ENCODE peak calls at places on chromosomes 7 and 10, in eight cellular contexts. C, B, J, U, T, H, E and M are unnamed samples.

GRCh38 chr10:69239816-69240434 is 19.8 kb downstream of the HKDC1 start:
- DNase-seq in B (no peak), H (no peak), T (no peak), U (no peak), C (no peak), E (no peak), J (peak), M (no peak)

GRCh38 chr7:102471791-102472125 is 7.0 kb downstream of the POLR2J start:
- DNase-seq in U (no peak), E (no peak), C (no peak), B (no peak), H (no peak), J (no peak), T (no peak), M (no peak)

GRCh38 chr7:149802966-149803365 is 29.6 kb upstream of the ZNF467 start:
- DNase-seq in B (no peak), C (no peak), U (no peak), H (no peak), J (no peak), E (no peak), T (no peak), M (no peak)

GRCh38 chr10:126749030-126749655 is 78.7 kb upstream of the C10orf90 start:
- DNase-seq in J (peak), H (peak), B (peak), T (peak), C (peak), U (peak), E (peak), M (peak)

GRCh38 chr10:65805993-65806392 is 1119.8 kb upstream of the LRRTM3 start:
- DNase-seq in H (no peak), C (peak), T (no peak), U (no peak), J (no peak), E (no peak), B (no peak), M (no peak)

GRCh38 chr10:88297103-88297502 is 286.0 kb downstream of the RNLS start:
- DNase-seq in J (peak), C (no peak), B (no peak), U (no peak), H (no peak), E (no peak), T (no peak), M (no peak)

GRCh38 chr7:31371621-31372020 is 31.1 kb upstream of the NEUROD6 start:
- DNase-seq in J (no peak), U (no peak), C (no peak), H (no peak), T (no peak), B (no peak), E (no peak), M (no peak)

GRCh38 chr10:7789390-7789789 is 1.4 kb downstream of the ATP5F1C start:
- DNase-seq in E (no peak), H (no peak), C (peak), B (peak), J (peak), U (no peak), T (no peak), M (peak)

GRCh38 chr10:44628921-44629320 is 244.0 kb upstream of the CXCL12 start:
- DNase-seq in J (peak), E (peak), B (no peak), T (no peak), U (no peak), H (no peak), C (peak), M (peak)

GRCh38 chr10:71740069-71740468 is 20.5 kb upstream of the C10orf105 start:
- DNase-seq in B (no peak), U (no peak), T (no peak), J (peak), E (no peak), H (no peak), C (peak), M (peak)

GRCh38 chr10:43123361-43124093 is 14.7 kb upstream of the CSGALNACT2 start:
- DNase-seq in H (no peak), E (no peak), B (no peak), U (no peak), J (no peak), T (no peak), C (no peak), M (no peak)

GRCh38 chr7:144027070-144027469 is 21.7 kb upstream of the OR2A5 start:
- DNase-seq in H (no peak), U (no peak), B (no peak), C (peak), E (peak), J (peak), T (no peak), M (peak)

GRCh38 chr7:7861211-7861633 is 107.4 kb upstream of the GLCCI1 start:
- DNase-seq in B (no peak), H (no peak), T (no peak), E (peak), J (peak), C (peak), U (no peak), M (peak)

GRCh38 chr10:6053816-6054581 is 8.2 kb downstream of the IL2RA start:
- DNase-seq in C (no peak), T (no peak), H (no peak), J (no peak), E (no peak), U (peak), B (peak), M (no peak)

GRCh38 chr7:155218276-155219153 is 79.2 kb upstream of the INSIG1 start:
- DNase-seq in B (no peak), H (no peak), T (no peak), E (no peak), U (no peak), C (no peak), J (no peak), M (no peak)

GRCh38 chr7:1466524-1467271 is 7.4 kb upstream of the MICALL2 start:
- DNase-seq in E (peak), T (no peak), B (peak), J (peak), H (peak), C (no peak), U (peak), M (no peak)

GRCh38 chr7:123624527-123625183 is 23.0 kb downstream of the ASB15 start:
- DNase-seq in H (no peak), E (peak), J (peak), U (no peak), C (peak), B (peak), T (peak), M (peak)

GRCh38 chr10:123303581-123303980 is 149.4 kb downstream of the BUB3 start:
- DNase-seq in T (no peak), J (no peak), E (no peak), H (no peak), U (no peak), B (no peak), C (no peak), M (no peak)

GRCh38 chr7:41576176-41576575 is 126.7 kb downstream of the INHBA start:
- DNase-seq in B (no peak), J (peak), T (no peak), C (peak), E (no peak), U (no peak), H (no peak), M (peak)

GRCh38 chr7:135672560-135673359 is 10.4 kb downstream of the STMP1 start:
- DNase-seq in C (peak), E (peak), H (no peak), T (no peak), U (peak), B (no peak), J (peak), M (peak)

GRCh38 chr10:128411624-128412023 is 285.4 kb upstream of the MKI67 start:
- DNase-seq in E (no peak), U (no peak), J (no peak), C (no peak), B (no peak), T (no peak), H (peak), M (no peak)

GRCh38 chr7:150879345-150879744 is 27.0 kb downstream of the AOC1 start:
- DNase-seq in E (no peak), H (no peak), U (no peak), J (peak), T (no peak), B (no peak), C (peak), M (no peak)

GRCh38 chr10:126235091-126235978 is 152.9 kb downstream of the ADAM12 start:
- DNase-seq in C (no peak), H (peak), U (no peak), B (no peak), E (no peak), T (no peak), J (peak), M (no peak)

GRCh38 chr7:150942591-150943452 is 35.3 kb downstream of the KCNH2 start:
- DNase-seq in B (no peak), E (no peak), T (no peak), J (no peak), C (no peak), H (no peak), U (no peak), M (no peak)

GRCh38 chr10:44743539-44743938 is 167.6 kb upstream of the TMEM72 start:
- DNase-seq in E (no peak), H (no peak), J (no peak), C (no peak), T (no peak), B (no peak), U (no peak), M (no peak)

GRCh38 chr10:116274141-116274861 is 1.3 kb upstream of the GFRA1 start:
- DNase-seq in U (no peak), J (no peak), T (no peak), H (no peak), B (peak), C (no peak), E (peak), M (no peak)

DNA sequence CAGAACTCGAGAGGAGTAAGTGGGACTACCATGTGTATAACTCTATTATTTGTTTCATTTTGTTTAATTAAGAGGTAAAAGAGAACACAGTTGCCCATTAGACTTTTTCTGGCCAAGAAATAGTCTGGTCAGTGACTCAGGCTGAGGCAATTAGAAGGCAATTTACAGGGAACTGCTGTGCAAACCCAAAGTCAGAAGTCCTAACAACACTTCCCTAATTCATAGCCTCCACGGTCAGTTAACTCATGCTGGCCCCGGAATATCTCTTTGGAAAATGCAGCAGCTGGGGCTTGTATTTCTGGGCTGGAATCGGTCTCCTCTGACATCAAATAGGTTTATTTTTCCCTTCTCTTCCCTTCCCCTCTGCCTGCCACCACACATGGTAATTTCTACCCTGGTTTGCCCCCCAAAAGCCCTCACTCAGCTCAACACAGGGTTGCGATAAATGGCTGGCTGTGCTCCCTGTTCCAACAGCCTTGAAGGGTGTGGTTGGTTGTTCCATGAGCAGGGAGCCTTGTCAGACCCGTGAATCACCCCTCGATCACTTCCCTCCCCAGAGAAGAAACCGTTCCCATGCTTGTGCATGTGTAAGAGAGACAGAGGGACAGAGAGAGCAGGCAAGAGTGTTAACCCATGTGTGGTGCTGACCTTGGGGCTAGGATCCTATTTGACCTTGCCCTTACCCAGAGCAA is 5.3 kb downstream of the SH3PXD2A start:
- DNase-seq in C (peak), B (no peak), J (peak), T (no peak), H (peak), U (no peak), E (no peak), M (peak)
- H3K4me3 ChIP-seq in C (no peak), B (peak), J (no peak), T (no peak), H (no peak), U (no peak), E (no peak), M (peak)

GRCh38 chr10:131475043-131475442 is 163.5 kb upstream of the TCERG1L start:
- DNase-seq in H (no peak), T (no peak), B (no peak), U (no peak), E (no peak), C (no peak), J (no peak), M (no peak)

GRCh38 chr10:131475803-131476202 is 164.3 kb upstream of the TCERG1L start:
- DNase-seq in H (no peak), C (no peak), E (no peak), B (no peak), U (no peak), T (no peak), J (no peak), M (no peak)

GRCh38 chr10:131478398-131478989 is 167.0 kb upstream of the TCERG1L start:
- DNase-seq in H (no peak), B (no peak), J (no peak), U (no peak), C (no peak), E (no peak), T (no peak), M (no peak)

GRCh38 chr10:131474426-131474825 is 162.9 kb upstream of the TCERG1L start:
- DNase-seq in E (no peak), H (no peak), J (no peak), U (no peak), T (no peak), B (no peak), C (no peak), M (no peak)

GRCh38 chr10:131477457-131478205 is 166.1 kb upstream of the TCERG1L start:
- DNase-seq in J (no peak), T (no peak), B (no peak), U (no peak), E (peak), H (no peak), C (no peak), M (no peak)
- TF ChIP-seq CTCF in J (no peak), T (no peak), B (no peak), U (no peak), E (no peak), H (no peak), C (no peak), M (no peak)

GRCh38 chr7:27112361-27112760 is 9.9 kb upstream of the HOXA2 start:
- DNase-seq in E (no peak), B (no peak), T (no peak), U (no peak), C (no peak), H (no peak), J (no peak), M (no peak)
- H3K4me3 ChIP-seq in E (peak), B (peak), T (no peak), U (no peak), C (no peak), H (no peak), J (no peak), M (peak)

DNA sequence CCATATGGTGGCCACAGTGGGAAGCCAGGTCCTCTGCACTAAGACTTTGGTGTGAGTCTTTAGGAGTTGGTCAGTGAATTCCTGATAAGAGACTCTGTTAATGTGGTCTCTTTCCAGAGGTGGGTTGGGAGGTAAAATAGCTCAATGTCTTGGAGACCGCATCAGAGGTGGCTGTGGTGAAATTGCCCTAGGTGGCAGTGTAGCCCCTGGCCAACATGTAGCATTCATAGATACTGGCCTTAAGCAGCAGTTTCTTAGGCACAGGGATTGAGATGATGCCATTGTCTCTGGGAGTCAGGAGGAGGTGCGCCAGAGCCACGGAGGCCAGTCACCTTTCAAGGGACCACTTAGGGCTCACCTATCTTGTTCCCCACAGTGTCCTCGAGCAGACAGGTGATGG is 202.8 kb downstream of the CREB5 start:
- DNase-seq in J (no peak), H (no peak), T (no peak), U (no peak), C (no peak), B (no peak), E (peak), M (no peak)
- TF ChIP-seq CTCF in J (no peak), H (no peak), T (no peak), U (no peak), C (no peak), B (peak), E (no peak), M (no peak)